ENCODE peak calls at places on chromosomes 4 and X, in nine cellular contexts. O is tibial nerve, U is stomach, C is fibroblast of mammary gland, B is pancreas, V is PC-9, H is bronchial epithelial cell, J is AG10803, D is osteoblast. Q is an unnamed sample.
A peak's percentile ranks its signal among the peaks of the same experiment; 100 is the strongest.

GRCh38 chr4:20603671-20604313 is 96.5 kb upstream of the PACRGL start:
- DNase-seq in J (peak; percentile 53), O (no peak), U (no peak), V (no peak), D (peak; percentile 35), B (no peak), C (peak; percentile 84), H (peak; percentile 92), Q (peak; percentile 72)

GRCh38 chr4:1402021-1402515 is 4.2 kb downstream of the NKX1-1 start:
- DNase-seq in U (peak; percentile 9), B (peak; percentile 45), H (no peak), D (no peak), C (no peak), V (no peak), J (no peak), O (no peak), Q (no peak)

GRCh38 chr4:28772066-28772465 is 1911.4 kb downstream of the STIM2 start:
- DNase-seq in D (peak; percentile 73), J (peak; percentile 65), V (no peak), U (no peak), B (no peak), O (no peak), H (peak; percentile 49), C (peak; percentile 82), Q (peak; percentile 45)

GRCh38 chrX:20720954-20721626 is 454.4 kb upstream of the RPS6KA3 start:
- DNase-seq in B (no peak), J (no peak), O (no peak), D (no peak), C (no peak), H (no peak), U (no peak), V (no peak), Q (no peak)

GRCh38 chr4:155578726-155579385 is 87.8 kb upstream of the GUCY1A1 start:
- DNase-seq in H (no peak), J (peak; percentile 79), C (peak; percentile 25), B (no peak), U (no peak), O (no peak), D (peak; percentile 41), V (no peak), Q (peak; percentile 51)

GRCh38 chr4:56289934-56290333 is 97.4 kb downstream of the AASDH start:
- DNase-seq in C (no peak), J (no peak), D (no peak), O (no peak), H (no peak), U (no peak), V (peak; percentile 3), B (no peak), Q (no peak)

GRCh38 chr4:188023682-188024081 is 28.1 kb downstream of the ZFP42 start:
- DNase-seq in B (no peak), J (no peak), O (no peak), H (no peak), D (no peak), U (no peak), C (no peak), V (peak; percentile 39), Q (no peak)

GRCh38 chr4:87391783-87392054 is 731 bp upstream of the HSD17B11 start:
- DNase-seq in U (no peak), B (no peak), C (no peak), D (no peak), V (no peak), O (no peak), H (no peak), J (peak; percentile 3), Q (no peak)

DNA sequence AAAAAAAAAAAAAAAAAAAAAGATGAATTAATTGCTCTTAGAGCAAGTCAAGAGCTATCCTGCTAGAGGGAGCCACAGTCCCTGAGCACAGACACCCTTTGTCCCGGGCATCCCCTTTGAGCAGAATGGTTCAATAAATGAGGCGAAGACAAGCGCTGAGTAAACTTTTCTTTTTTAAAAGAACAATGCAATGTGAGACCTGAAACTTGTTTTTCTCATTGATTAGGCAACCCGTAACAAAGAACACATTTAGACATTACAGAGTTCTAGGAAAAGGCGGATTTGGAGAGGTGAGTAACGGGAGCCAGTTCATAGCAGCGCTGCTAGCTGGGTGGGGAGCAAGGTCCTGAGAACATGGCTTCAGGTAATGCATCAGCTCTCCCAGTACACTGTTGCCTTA is 46.1 kb downstream of the GRK4 start:
- DNase-seq in D (no peak), B (no peak), H (peak; percentile 82), J (peak; percentile 54), V (no peak), C (peak; percentile 65), O (no peak), U (no peak), Q (no peak)
- TF ChIP-seq CTCF in D (peak; percentile 16), B (no peak), H (peak; percentile 43), J (peak; percentile 42), V (no peak), C (peak; percentile 43), O (no peak), U (no peak), Q (peak; percentile 39)

GRCh38 chr4:139242511-139243051 is 37.4 kb downstream of the MGARP start:
- DNase-seq in C (peak; percentile 73), B (no peak), V (peak; percentile 29), U (no peak), D (peak; percentile 56), H (peak; percentile 88), J (peak; percentile 70), O (no peak), Q (peak; percentile 17)

GRCh38 chr4:139241784-139242151 is 38.3 kb downstream of the MGARP start:
- DNase-seq in B (no peak), O (no peak), H (no peak), V (no peak), C (no peak), J (no peak), U (no peak), D (no peak), Q (no peak)

GRCh38 chr4:139246166-139246565 is 33.9 kb downstream of the MGARP start:
- DNase-seq in H (no peak), U (no peak), B (no peak), D (no peak), V (no peak), O (no peak), J (no peak), C (no peak), Q (no peak)

GRCh38 chr4:139245590-139245989 is 34.4 kb downstream of the MGARP start:
- DNase-seq in D (no peak), J (peak; percentile 70), O (no peak), B (no peak), U (no peak), H (peak; percentile 15), V (no peak), C (no peak), Q (no peak)

DNA sequence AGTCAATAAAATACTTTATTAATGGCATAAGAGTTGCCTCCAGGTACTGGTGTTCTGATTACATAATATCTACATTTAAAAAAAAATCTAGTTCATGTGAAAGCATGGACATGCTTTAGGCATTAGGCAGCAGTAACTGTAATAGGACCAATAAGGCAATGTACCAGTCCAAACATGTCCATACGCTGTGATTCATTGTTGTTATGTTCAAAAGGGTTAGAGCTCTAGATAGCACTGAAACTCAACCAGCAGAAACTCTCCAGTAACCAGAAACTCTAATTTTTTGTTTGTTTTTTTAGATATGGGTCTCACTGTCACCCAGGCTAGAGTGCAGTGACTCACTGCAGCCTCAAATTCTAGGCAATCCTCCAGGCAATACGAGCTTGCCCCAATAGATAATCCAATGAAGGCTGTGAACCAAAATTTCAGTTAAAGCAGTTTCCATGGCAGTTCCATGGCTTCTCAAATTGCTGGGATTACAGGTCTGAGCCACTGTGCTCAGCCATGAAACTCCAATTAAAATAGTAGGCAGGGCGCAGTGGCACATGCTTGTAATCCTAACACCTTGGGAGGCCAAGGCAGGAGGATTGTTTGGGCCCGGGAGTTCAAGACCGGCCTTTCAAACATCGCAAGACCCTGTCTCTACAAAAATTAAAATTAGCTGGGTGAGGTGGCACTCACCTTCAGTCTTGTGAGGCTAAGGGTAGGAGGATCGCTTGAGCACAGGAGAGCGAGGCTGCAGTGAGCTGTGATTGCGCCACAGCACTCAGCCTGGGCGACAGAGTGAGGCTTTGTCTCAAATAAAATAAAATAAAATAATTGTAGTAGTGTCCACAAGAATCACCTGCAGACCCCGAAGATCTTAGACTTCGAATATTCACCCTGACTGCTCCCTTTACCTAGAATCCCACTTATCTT is 36.3 kb downstream of the MGARP start:
- DNase-seq in D (peak; percentile 69), H (peak; percentile 100), V (peak; percentile 53), C (peak; percentile 99), O (no peak), U (no peak), B (no peak), J (peak; percentile 99), Q (peak; percentile 74)
- H3K4me3 ChIP-seq in D (no peak overlapping the region), H (no peak overlapping the region), V (no peak overlapping the region), C (no peak overlapping the region), O (no peak overlapping the region), U (no peak overlapping the region), B (no peak overlapping the region), J (no peak overlapping the region), Q (no peak overlapping the region)

DNA sequence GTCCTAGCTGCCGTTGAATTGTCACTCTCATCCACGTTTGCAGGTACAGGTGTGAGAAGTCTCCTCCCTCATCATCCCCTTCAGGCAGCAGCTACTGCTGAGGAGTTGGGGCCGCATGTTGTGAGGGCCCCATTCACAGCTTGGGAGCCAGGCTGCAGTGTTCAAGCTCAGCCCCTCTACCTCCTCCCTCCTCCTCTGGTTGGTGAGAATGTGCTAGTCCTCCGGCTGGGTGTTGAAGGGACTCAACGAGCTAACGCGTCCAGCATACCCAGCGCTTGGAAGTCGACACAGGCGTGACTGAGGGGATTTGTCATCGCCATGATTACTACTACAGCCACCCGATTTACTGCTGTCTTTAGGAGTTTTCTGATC is 82.0 kb upstream of the PSAPL1 start:
- DNase-seq in U (no peak), O (no peak), H (no peak), D (no peak), C (no peak), J (no peak), V (no peak), B (no peak), Q (no peak)
- TF ChIP-seq CTCF in U (no peak), O (no peak), H (no peak), D (no peak), C (no peak), J (no peak), V (no peak), B (no peak), Q (no peak)

DNA sequence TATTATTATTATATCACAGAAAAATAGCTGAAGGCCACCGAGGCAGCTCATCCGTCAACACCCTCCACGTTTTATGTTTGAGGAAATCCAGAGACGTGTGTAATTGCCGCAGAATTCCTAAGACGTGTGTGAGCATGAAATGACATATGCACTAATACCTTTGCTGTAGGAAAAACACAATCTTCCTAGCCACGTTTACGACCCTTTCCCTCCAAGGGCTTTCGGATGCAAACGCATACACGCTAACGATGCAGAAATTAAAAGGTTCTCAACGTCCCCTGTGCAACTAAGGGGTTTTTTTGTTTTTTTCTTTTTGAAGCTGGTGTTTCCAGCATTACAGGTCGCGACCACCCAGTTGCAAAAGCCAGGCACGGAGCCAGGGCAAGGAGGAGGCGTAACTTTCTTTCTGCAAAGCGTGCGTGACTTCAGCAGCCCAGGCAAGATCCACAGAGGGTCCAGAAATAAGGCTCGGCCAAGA is 33.8 kb downstream of the CRLF2 start:
- DNase-seq in U (no peak), O (no peak), J (peak; percentile 19), H (peak; percentile 32), B (no peak), V (no peak), D (peak; percentile 69), C (peak; percentile 8), Q (no peak)
- H3K4me3 ChIP-seq in U (no peak overlapping the region), O (no peak overlapping the region), J (no peak overlapping the region), H (no peak overlapping the region), B (no peak overlapping the region), V (no peak overlapping the region), D (peak overlapping the region; percentile 55), C (no peak overlapping the region), Q (no peak overlapping the region)

GRCh38 chrX:54439967-54440871 is at the start of gene TSR2:
- DNase-seq in J (peak; percentile 85), H (peak; percentile 79), B (peak; percentile 89), O (peak; percentile 55), D (peak; percentile 90), V (peak; percentile 80), C (peak; percentile 87), U (peak; percentile 82), Q (peak; percentile 54)
- TF ChIP-seq CTCF in J (peak; percentile 26), H (no peak), B (no peak), O (no peak), D (peak; percentile 31), V (peak; percentile 23), C (peak; percentile 31), U (no peak), Q (peak; percentile 15)

Q was measured in retinal pigment epithelial cell.